ENCODE peak calls at places on chromosomes 11 and 22, in nine cellular contexts. E is CD8-positive, alpha-beta T cell; K is lower lobe of right lung; M is cardiac muscle cell; O is CD8-positive, alpha-beta memory T cell; R is psoas muscle; Y is colonic mucosa; Q is tibial nerve; G is stomach. I is an unnamed sample. For H3K27me3, the result is how much of the 10 kb centered on the place peaks cover.

GRCh38 chr11:35403765-35404396 is 15.5 kb downstream of the SLC1A2 start:
- DNase-seq in E (no peak), K (no peak), M (no peak), O (no peak), R (no peak), Y (no peak), Q (no peak), G (no peak), I (no peak)

GRCh38 chr11:59216654-59217640 is 4.2 kb upstream of the MPEG1 start:
- DNase-seq in E (no peak), K (no peak), M (no peak), O (no peak), R (no peak), Y (peak), Q (peak), G (peak), I (no peak)

GRCh38 chr11:34331329-34331728 is 26.5 kb downstream of the ABTB2 start:
- DNase-seq in E (no peak), K (no peak), M (no peak), O (no peak), R (no peak), Y (peak), Q (no peak), G (no peak), I (no peak)

GRCh38 chr11:62514151-62514550 is 32.5 kb downstream of the AHNAK start:
- DNase-seq in E (no peak), K (no peak), M (no peak), O (no peak), R (no peak), Y (no peak), Q (no peak), G (no peak), I (no peak)

GRCh38 chr11:59756845-59757244 is 1.7 kb downstream of the STX3 start:
- DNase-seq in E (no peak), K (peak), M (no peak), O (no peak), R (no peak), Y (peak), Q (no peak), G (peak), I (no peak)

GRCh38 chr11:22338465-22338810 is 257 bp downstream of the SLC17A6 start:
- DNase-seq in E (no peak), K (no peak), M (no peak), O (no peak), R (no peak), Y (no peak), Q (no peak), G (no peak), I (no peak)

GRCh38 chr11:88338223-88338661 is 706 bp upstream of the CTSC start:
- DNase-seq in E (no peak), K (peak), M (peak), O (peak), R (peak), Y (peak), Q (no peak), G (peak), I (peak)

GRCh38 chr11:115207166-115207591 is 297.0 kb downstream of the CADM1 start:
- DNase-seq in E (no peak), K (no peak), M (peak), O (no peak), R (no peak), Y (no peak), Q (no peak), G (no peak), I (no peak)

GRCh38 chr22:25193548-25193947 is 6.1 kb upstream of the CRYBB3 start:
- DNase-seq in E (no peak), K (no peak), M (peak), O (no peak), R (no peak), Y (no peak), Q (no peak), G (no peak), I (no peak)

GRCh38 chr11:45392621-45393183 is 106.6 kb upstream of the SYT13 start:
- DNase-seq in E (no peak), K (no peak), M (no peak), O (no peak), R (no peak), Y (no peak), Q (no peak), G (no peak), I (no peak)

GRCh38 chr11:45391168-45391850 is 105.2 kb upstream of the SYT13 start:
- DNase-seq in E (no peak), K (no peak), M (no peak), O (no peak), R (no peak), Y (no peak), Q (no peak), G (no peak), I (no peak)

GRCh38 chr11:45388472-45388871 is 102.3 kb upstream of the SYT13 start:
- DNase-seq in E (no peak), K (no peak), M (no peak), O (no peak), R (no peak), Y (no peak), Q (no peak), G (no peak), I (no peak)

GRCh38 chr11:45392154-45392553 is 106.0 kb upstream of the SYT13 start:
- DNase-seq in E (no peak), K (no peak), M (no peak), O (no peak), R (no peak), Y (no peak), Q (no peak), G (no peak), I (no peak)

DNA sequence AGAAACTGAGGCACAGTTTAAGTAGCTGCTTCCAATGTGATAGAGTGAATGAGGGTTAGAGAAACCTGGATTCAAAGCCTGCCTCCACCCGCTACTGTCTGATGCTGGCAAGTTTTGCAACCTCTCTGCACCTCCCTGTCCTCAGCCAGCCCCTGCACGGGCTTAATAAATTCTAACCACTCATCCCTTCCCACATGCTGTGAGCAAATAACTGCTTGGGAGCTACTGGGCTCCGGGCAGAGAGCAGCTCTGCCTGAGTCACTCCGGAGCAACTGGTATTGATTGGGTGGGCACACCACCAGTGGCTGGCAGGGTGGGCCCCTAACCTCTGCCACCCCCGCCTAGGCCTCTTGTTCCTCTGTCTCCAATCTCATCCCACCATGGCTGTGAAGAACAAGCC is 104.3 kb upstream of the SYT13 start:
- DNase-seq in E (no peak), K (no peak), M (no peak), O (no peak), R (no peak), Y (no peak), Q (no peak), G (no peak), I (no peak)
- H3K27me3 ChIP-seq in E (under half), K (under half), M (under half), O (under half), R (under half), Y (under half), Q (under half), G (under half), I (under half)

GRCh38 chr22:23079240-23079768 is 9.0 kb downstream of the GNAZ start:
- DNase-seq in E (no peak), K (no peak), M (no peak), O (no peak), R (no peak), Y (no peak), Q (no peak), G (no peak), I (no peak)
- H3K27me3 ChIP-seq in E (under half), K (under half), M (under half), O (under half), R (under half), Y (under half), Q (under half), G (under half), I (under half)

GRCh38 chr22:22159384-22159783 is 85.2 kb upstream of the VPREB1 start:
- DNase-seq in E (no peak), K (no peak), M (no peak), O (no peak), R (no peak), Y (no peak), Q (no peak), G (no peak), I (no peak)
- H3K27me3 ChIP-seq in E (under half), K (under half), M (half or more), O (under half), R (under half), Y (under half), Q (under half), G (under half), I (under half)

DNA sequence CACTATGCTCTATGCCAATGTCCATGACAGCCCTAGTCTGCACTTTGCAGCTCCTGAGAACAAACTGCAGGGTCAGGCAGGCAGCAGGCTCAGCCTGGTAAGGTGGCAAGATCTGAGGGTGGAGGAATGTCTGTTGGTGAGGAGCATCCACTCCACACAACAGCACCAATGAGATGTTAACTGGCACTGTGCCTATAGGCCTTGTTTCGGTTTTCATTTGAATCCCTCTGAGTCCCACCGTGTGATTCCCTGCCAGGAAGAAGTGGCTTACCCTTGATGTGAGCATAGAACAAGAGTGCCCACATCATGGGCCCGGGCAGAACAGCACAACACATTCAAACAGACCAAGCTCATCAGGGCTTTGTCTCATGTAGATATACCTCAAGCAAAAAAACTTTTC is 44.1 kb upstream of the CHRM4 start:
- DNase-seq in E (no peak), K (no peak), M (no peak), O (no peak), R (no peak), Y (no peak), Q (no peak), G (no peak), I (no peak)
- H3K27me3 ChIP-seq in E (under half), K (under half), M (under half), O (under half), R (under half), Y (under half), Q (under half), G (under half), I (under half)

DNA sequence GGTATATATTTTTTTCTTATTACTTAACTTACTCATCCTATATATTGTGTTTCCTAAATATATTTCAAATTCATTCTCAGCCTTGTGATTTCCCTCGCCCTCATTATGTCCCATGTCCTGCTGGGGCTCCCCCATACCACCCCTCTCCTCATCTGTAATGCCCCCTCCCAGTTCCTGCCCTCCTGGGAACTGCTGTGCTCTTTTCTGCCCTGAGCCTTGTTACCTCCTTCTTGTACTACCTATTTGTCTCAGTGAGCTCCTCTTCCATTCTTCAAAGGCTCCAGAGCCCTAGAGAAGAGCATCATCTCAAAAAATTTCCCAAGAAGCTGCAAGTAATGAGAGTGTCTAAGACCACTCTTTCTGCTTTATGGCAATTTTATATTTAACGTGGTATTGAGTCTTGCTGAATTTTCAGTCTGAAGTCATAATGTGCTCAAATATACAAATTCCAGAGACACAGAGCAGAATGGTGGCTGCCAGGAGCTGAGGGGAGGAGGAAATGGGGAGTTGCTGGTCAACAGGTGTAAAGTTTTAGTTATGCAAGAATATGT is 66.5 kb upstream of the TOP3B start:
- DNase-seq in E (no peak), K (no peak), M (no peak), O (no peak), R (no peak), Y (no peak), Q (no peak), G (no peak), I (no peak)
- H3K27me3 ChIP-seq in E (under half), K (under half), M (half or more), O (under half), R (under half), Y (under half), Q (under half), G (under half), I (under half)

I was measured in CD4-positive, alpha-beta memory T cell.